ENCODE peak calls at places on chromosomes 11 and 22, in eight cellular contexts. G is BE2C, H is HFF-Myc, Y is A549, D is LoVo, E is psoas muscle, A is epithelial cell of prostate, S is glutamatergic neuron. B is an unnamed sample.
A peak's percentile ranks its signal among the peaks of the same experiment; 100 is the strongest.

GRCh38 chr11:101010899-101011298 is 118.7 kb downstream of the PGR start:
- DNase-seq in G (no peak), H (no peak), Y (no peak), D (no peak), E (no peak), A (no peak), S (no peak), B (no peak)

GRCh38 chr11:61698173-61698965 is 18.2 kb downstream of the DAGLA start:
- DNase-seq in G (no peak), H (no peak), Y (no peak), D (no peak), E (no peak), A (no peak), S (no peak), B (peak; percentile 69)

GRCh38 chr11:10221342-10221741 is 72.7 kb downstream of the SBF2 start:
- DNase-seq in G (no peak), H (no peak), Y (no peak), D (no peak), E (no peak), A (no peak), S (no peak), B (no peak)

GRCh38 chr11:114621072-114621471 is 25.5 kb upstream of the NXPE4 start:
- DNase-seq in G (no peak), H (no peak), Y (no peak), D (no peak), E (no peak), A (no peak), S (no peak), B (no peak)

GRCh38 chr22:23263651-23264555 is 83.6 kb downstream of the BCR start:
- DNase-seq in G (no peak), H (no peak), Y (no peak), D (no peak), E (no peak), A (no peak), S (no peak), B (no peak)

GRCh38 chr11:62104816-62105610 is 18.8 kb upstream of the INCENP start:
- DNase-seq in G (no peak), H (no peak), Y (no peak), D (no peak), E (no peak), A (no peak), S (no peak), B (no peak)

GRCh38 chr11:2092956-2093412 is 46.2 kb downstream of the IGF2 start:
- DNase-seq in G (peak; percentile 85), H (no peak), Y (no peak), D (peak; percentile 68), E (peak; percentile 97), A (peak; percentile 87), S (no peak), B (no peak)

GRCh38 chr11:74672956-74673895 is 58.0 kb downstream of the CHRDL2 start:
- DNase-seq in G (peak; percentile 69), H (peak; percentile 80), Y (peak; percentile 98), D (no peak), E (peak; percentile 93), A (no peak), S (no peak), B (no peak)

GRCh38 chr22:44131989-44132685 is 48.6 kb upstream of the PARVG start:
- DNase-seq in G (no peak), H (no peak), Y (no peak), D (no peak), E (peak; percentile 40), A (no peak), S (no peak), B (no peak)

GRCh38 chr22:46905415-46905814 is 143.0 kb downstream of the TBC1D22A start:
- DNase-seq in G (no peak), H (no peak), Y (no peak), D (no peak), E (no peak), A (no peak), S (no peak), B (no peak)

B was measured in hippocampal formation.